ENCODE peak calls at places on chromosomes 1 and 21, in seven cellular contexts. W, L, G, I, Z, J and H are unnamed samples.

GRCh38 chr1:54118704-54119103 is 34.1 kb downstream of the CDCP2 start:
- DNase-seq in W (no peak), L (no peak), G (peak), I (no peak), Z (no peak), J (no peak), H (no peak)

GRCh38 chr1:97603776-97604175 is 317.1 kb downstream of the DPYD start:
- DNase-seq in W (no peak), L (no peak), G (peak), I (no peak), Z (no peak), J (no peak), H (peak)

GRCh38 chr1:16226129-16226494 is 10.9 kb downstream of the CPLANE2 start:
- DNase-seq in W (no peak), L (no peak), G (no peak), I (no peak), Z (no peak), J (no peak), H (no peak)

GRCh38 chr1:119372493-119373086 is 4.0 kb downstream of the HAO2 start:
- DNase-seq in W (no peak), L (no peak), G (peak), I (no peak), Z (no peak), J (no peak), H (no peak)

GRCh38 chr1:15290382-15290781 is 43.4 kb downstream of the FHAD1 start:
- DNase-seq in W (no peak), L (no peak), G (peak), I (no peak), Z (no peak), J (no peak), H (no peak)

GRCh38 chr21:44881586-44881939 is 8.1 kb upstream of the PTTG1IP start:
- DNase-seq in W (no peak), L (no peak), G (no peak), I (no peak), Z (no peak), J (no peak), H (no peak)

GRCh38 chr1:248858096-248858890 is 592 bp downstream of the ZNF692 start:
- DNase-seq in W (peak), L (peak), G (peak), I (peak), Z (no peak), J (no peak), H (peak)

GRCh38 chr21:27129215-27129614 is 162.3 kb upstream of the ADAMTS5 start:
- DNase-seq in W (no peak), L (no peak), G (peak), I (no peak), Z (no peak), J (no peak), H (no peak)

GRCh38 chr1:93758842-93759515 is 77.3 kb upstream of the BCAR3 start:
- DNase-seq in W (no peak), L (no peak), G (peak), I (no peak), Z (no peak), J (no peak), H (no peak)

GRCh38 chr1:52238887-52239707 is 97.2 kb downstream of the ZFYVE9 start:
- DNase-seq in W (no peak), L (no peak), G (peak), I (no peak), Z (no peak), J (no peak), H (no peak)

GRCh38 chr1:32448773-32449456 is 16.0 kb upstream of the ZBTB8B start:
- DNase-seq in W (no peak), L (no peak), G (no peak), I (no peak), Z (no peak), J (no peak), H (no peak)